ENCODE peak calls at places on chromosome 2, in five cellular contexts. Q, X, L, F and M are unnamed samples.

GRCh38 chr2:20637147-20637546 is 13.8 kb downstream of the HS1BP3 start:
- DNase-seq in Q (no peak), L (no peak), X (no peak), F (no peak), M (no peak)

GRCh38 chr2:190023860-190024259 is 38.7 kb downstream of the MSTN start:
- DNase-seq in Q (peak), X (peak), L (no peak), F (no peak), M (peak)

GRCh38 chr2:43518182-43518581 is 77.7 kb downstream of the THADA start:
- DNase-seq in X (no peak), F (no peak), Q (peak), L (no peak), M (no peak)

GRCh38 chr2:111617299-111617803 is 266.6 kb downstream of the ANAPC1 start:
- DNase-seq in X (no peak), Q (peak), L (no peak), F (no peak), M (peak)

GRCh38 chr2:136023416-136023815 is 38.0 kb upstream of the DARS1 start:
- DNase-seq in X (no peak), F (no peak), L (no peak), Q (no peak), M (no peak)

GRCh38 chr2:138066139-138066806 is 102.0 kb downstream of the HNMT start:
- DNase-seq in X (no peak), L (no peak), Q (no peak), F (no peak), M (no peak)

GRCh38 chr2:127196998-127197397 is 23.1 kb downstream of the CYP27C1 start:
- DNase-seq in F (no peak), Q (no peak), L (no peak), X (no peak), M (peak)

GRCh38 chr2:72291059-72291458 is 143.4 kb upstream of the CYP26B1 start:
- DNase-seq in F (no peak), Q (peak), X (no peak), L (no peak), M (peak)

GRCh38 chr2:74845217-74845751 is 11.4 kb downstream of the HK2 start:
- DNase-seq in X (no peak), F (peak), Q (peak), L (peak), M (peak)

DNA sequence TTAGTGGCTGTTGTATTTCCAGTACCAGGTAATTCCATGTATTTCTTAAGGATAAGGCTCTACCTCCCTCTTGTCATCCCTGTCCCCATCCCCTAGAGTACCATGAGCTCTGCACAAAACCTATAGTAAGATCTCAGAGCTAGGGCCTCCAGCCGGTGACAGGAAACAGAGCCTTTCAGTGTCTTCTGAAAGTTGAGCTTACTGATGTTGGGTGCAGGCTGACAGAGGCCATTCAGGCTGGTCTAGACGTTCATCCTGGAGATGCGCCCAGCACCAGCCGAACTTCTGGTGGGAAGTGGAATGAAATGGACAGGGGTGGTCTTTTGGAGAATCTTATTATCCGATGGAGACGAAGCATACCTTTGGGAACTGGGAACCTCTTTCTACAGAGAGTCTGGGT is 16.7 kb upstream of the LYPD6B start:
- DNase-seq in F (no peak), Q (no peak), X (no peak), L (peak), M (no peak)
- H2AFZ ChIP-seq in F (no peak), Q (no peak), X (no peak), L (no peak), M (no peak)

GRCh38 chr2:10481055-10481665 is 33.0 kb upstream of the ODC1 start:
- DNase-seq in Q (no peak), L (no peak), F (no peak), X (no peak), M (no peak)
- H2BK120ac ChIP-seq in Q (no peak), L (no peak), F (no peak), X (no peak), M (no peak)

GRCh38 chr2:170922683-170923494 is 6.2 kb upstream of the GORASP2 start:
- DNase-seq in X (no peak), F (no peak), Q (no peak), L (no peak), M (no peak)
- H2AFZ ChIP-seq in X (no peak), F (no peak), Q (no peak), L (no peak), M (no peak)

GRCh38 chr2:186582698-186583097 is 7.2 kb upstream of the ITGAV start:
- DNase-seq in X (no peak), F (no peak), L (no peak), Q (no peak), M (no peak)
- H2BK120ac ChIP-seq in X (no peak), F (no peak), L (no peak), Q (no peak), M (no peak)

DNA sequence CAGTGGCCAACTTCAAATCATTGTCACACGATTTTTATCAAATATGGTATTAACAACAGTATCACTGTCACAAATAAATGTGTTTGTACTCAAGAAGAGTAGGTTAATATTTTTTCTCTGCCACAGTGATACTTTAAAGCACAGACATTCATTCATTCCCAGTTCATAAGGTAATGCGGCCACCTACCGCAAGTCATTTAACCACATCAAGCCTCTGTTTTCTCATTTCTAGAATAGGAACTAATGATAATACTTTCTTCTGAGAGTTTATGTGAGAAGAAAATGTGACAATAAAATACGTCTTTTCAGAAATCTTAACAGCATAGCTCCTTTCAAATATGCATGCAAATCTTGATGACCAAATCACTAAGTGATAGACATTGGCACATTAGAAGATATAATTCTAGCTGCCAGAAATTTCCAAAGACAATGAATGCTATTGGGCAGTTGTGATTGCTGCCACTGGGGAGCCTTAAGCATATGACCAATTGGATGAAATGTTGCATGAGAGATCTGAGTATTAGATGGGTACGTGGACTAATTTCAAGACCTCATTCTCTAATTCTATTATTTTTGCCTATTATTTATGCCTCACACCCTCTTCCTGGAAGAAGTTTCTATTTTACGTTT is 430.9 kb downstream of the PID1 start:
- DNase-seq in L (no peak), Q (no peak), X (no peak), F (no peak), M (no peak)
- H2AFZ ChIP-seq in L (no peak), Q (no peak), X (no peak), F (no peak), M (no peak)

DNA sequence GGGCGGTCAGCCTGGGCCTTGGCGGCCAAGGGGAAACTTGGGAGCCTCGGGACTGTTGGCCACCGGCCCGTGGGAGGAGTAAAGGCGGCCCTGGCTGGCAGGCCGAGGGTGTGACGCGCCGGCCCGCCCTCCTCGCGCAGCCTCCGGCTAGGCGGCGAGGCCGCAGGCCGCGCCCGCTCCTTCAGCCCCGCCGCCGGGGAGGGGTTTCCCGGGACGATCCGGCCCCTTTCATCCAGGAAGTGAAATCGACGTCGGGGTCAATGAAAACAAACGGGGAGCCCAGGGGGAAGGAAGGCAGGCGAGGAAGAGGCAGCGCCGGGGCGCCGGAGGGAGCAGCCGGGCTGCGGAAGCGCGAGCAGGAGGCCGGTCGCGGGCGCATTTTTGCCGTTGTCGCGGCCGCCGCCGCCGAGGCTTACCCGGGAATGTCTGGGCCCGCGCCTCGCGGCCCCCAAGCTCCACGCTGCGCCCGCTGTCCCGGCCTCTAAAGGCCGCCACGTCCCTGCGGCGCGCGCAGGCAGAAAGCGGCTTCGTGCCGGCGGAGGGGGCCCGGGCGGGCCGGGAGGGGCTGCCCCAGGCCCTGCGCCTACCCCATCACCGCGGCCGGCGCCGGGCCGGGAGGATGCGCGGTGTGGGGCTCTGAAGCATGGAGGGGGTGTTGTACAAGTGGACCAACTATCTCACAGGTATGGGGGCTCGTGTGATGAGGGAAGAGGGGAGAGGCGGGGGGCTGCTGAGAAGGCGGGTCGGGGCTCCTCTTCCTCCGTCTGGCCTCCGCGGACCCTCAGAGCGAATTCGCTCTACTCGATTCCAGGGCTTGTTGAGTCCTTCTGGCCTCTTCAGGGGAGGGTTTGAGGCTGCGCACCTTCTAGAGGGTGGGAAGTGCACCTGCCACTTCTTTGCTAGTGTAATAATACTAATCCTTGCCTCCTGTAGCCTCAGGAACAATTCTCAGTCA is at the start of gene PLEKHA3:
- DNase-seq in Q (peak), L (peak), X (peak), F (peak), M (peak)
- H2BK120ac ChIP-seq in Q (no peak), L (no peak), X (no peak), F (no peak), M (no peak)

GRCh38 chr2:46635442-46635841 is 156.1 kb downstream of the TMEM247 start:
- DNase-seq in X (no peak), L (no peak), F (no peak), Q (no peak), M (no peak)
- H2AFZ ChIP-seq in X (no peak), L (no peak), F (no peak), Q (no peak), M (no peak)

GRCh38 chr2:86105969-86106945 is at the start of gene PTCD3:
- DNase-seq in L (peak), Q (peak), X (peak), F (peak), M (peak)
- H2BK120ac ChIP-seq in L (no peak), Q (peak), X (no peak), F (no peak), M (no peak)